ENCODE peak calls at places on chromosomes 16 and 17, in four cellular contexts. X is GM04504, P is dermis blood vessel endothelial cell, Z is NCI-H446. S is an unnamed sample.

GRCh38 chr16:65910291-65910690 is 456.2 kb upstream of the CDH5 start:
- DNase-seq in X (no peak), P (no peak), Z (no peak), S (no peak)

GRCh38 chr17:29591737-29592624 is 951 bp upstream of the ANKRD13B start:
- DNase-seq in X (no peak), P (peak), Z (peak), S (peak)

GRCh38 chr16:85166699-85167588 is 54.7 kb upstream of the CIBAR2 start:
- DNase-seq in X (no peak), P (no peak), Z (no peak), S (no peak)

GRCh38 chr16:81181013-81181720 is 57.3 kb upstream of the BCO1 start:
- DNase-seq in X (peak), P (peak), Z (no peak), S (peak)

GRCh38 chr17:27280527-27280926 is 13.4 kb upstream of the WSB1 start:
- DNase-seq in X (no peak), P (no peak), Z (no peak), S (no peak)

GRCh38 chr17:61324540-61324868 is 75.1 kb upstream of the TBX2 start:
- DNase-seq in X (no peak), P (peak), Z (no peak), S (no peak)

GRCh38 chr17:39626171-39626670 is 531 bp upstream of the PPP1R1B start:
- DNase-seq in X (no peak), P (no peak), Z (no peak), S (no peak)

GRCh38 chr17:42766124-42766523 is 5.1 kb downstream of the RAMP2 start:
- DNase-seq in X (no peak), P (no peak), Z (no peak), S (no peak)

GRCh38 chr17:74430706-74431567 is 951 bp upstream of the GPRC5C start:
- DNase-seq in X (no peak), P (no peak), Z (peak), S (peak)

GRCh38 chr16:35795361-35796029 is 2336.1 kb downstream of the TP53TG3F start:
- DNase-seq in X (no peak), P (no peak), Z (peak), S (no peak)

GRCh38 chr17:46092996-46093395 is 93.9 kb downstream of the STH start:
- DNase-seq in X (no peak), P (no peak), Z (no peak), S (no peak)

GRCh38 chr16:58426960-58427359 is 34.7 kb downstream of the GINS3 start:
- DNase-seq in X (no peak), P (no peak), Z (peak), S (no peak)

GRCh38 chr16:85566502-85567100 is 46.5 kb upstream of the GSE1 start:
- DNase-seq in X (no peak), P (no peak), Z (no peak), S (no peak)

GRCh38 chr17:79678091-79678731 is 52.5 kb upstream of the ENPP7 start:
- DNase-seq in X (no peak), P (no peak), Z (peak), S (no peak)

GRCh38 chr17:27990100-27990499 is 52.4 kb upstream of the NLK start:
- DNase-seq in X (no peak), P (no peak), Z (no peak), S (no peak)

GRCh38 chr16:88194397-88195020 is 188.2 kb upstream of the ZNF469 start:
- DNase-seq in X (no peak), P (no peak), Z (no peak), S (peak)

GRCh38 chr17:33142703-33143299 is 150.3 kb downstream of the ASIC2 start:
- DNase-seq in X (no peak), P (peak), Z (no peak), S (no peak)

GRCh38 chr16:27080870-27081269 is 14.1 kb downstream of the C16orf82 start:
- DNase-seq in X (peak), P (peak), Z (no peak), S (no peak)

GRCh38 chr17:40373324-40373723 is 8.8 kb upstream of the GJD3 start:
- DNase-seq in X (no peak), P (no peak), Z (no peak), S (no peak)

GRCh38 chr16:4345439-4346204 is 5.5 kb downstream of the PAM16 start:
- DNase-seq in X (no peak), P (no peak), Z (no peak), S (no peak)

GRCh38 chr16:82152641-82153094 is 17.4 kb downstream of the MPHOSPH6 start:
- DNase-seq in X (peak), P (no peak), Z (no peak), S (peak)

GRCh38 chr16:12120331-12120981 is 143.9 kb downstream of the SNX29 start:
- DNase-seq in X (no peak), P (peak), Z (no peak), S (no peak)

GRCh38 chr16:11395008-11395948 is 50.0 kb downstream of the RMI2 start:
- DNase-seq in X (no peak), P (no peak), Z (no peak), S (no peak)

GRCh38 chr17:79799174-79799537 is 2.3 kb upstream of the CBX8 start:
- DNase-seq in X (no peak), P (no peak), Z (no peak), S (no peak)

GRCh38 chr16:51161440-51162195 is 10.5 kb upstream of the SALL1 start:
- DNase-seq in X (no peak), P (no peak), Z (no peak), S (no peak)

GRCh38 chr16:88882358-88883030 is 16.0 kb upstream of the PABPN1L start:
- DNase-seq in X (no peak), P (no peak), Z (no peak), S (peak)

GRCh38 chr16:87278191-87279093 is 38.8 kb downstream of the C16orf95 start:
- DNase-seq in X (peak), P (peak), Z (peak), S (peak)

GRCh38 chr17:39674702-39675389 is 6.6 kb downstream of the PNMT start:
- DNase-seq in X (no peak), P (no peak), Z (no peak), S (peak)

GRCh38 chr16:70157105-70157476 is 16.5 kb upstream of the CLEC18C start:
- DNase-seq in X (no peak), P (no peak), Z (no peak), S (peak)

GRCh38 chr17:49762148-49762941 is 1.6 kb downstream of the FAM117A start:
- DNase-seq in X (no peak), P (no peak), Z (no peak), S (no peak)

GRCh38 chr17:81651692-81652091 is 4.7 kb downstream of the PDE6G start:
- DNase-seq in X (peak), P (no peak), Z (peak), S (no peak)

GRCh38 chr17:72438783-72439182 is 318.0 kb downstream of the SOX9 start:
- DNase-seq in X (no peak), P (no peak), Z (no peak), S (no peak)

GRCh38 chr17:45235071-45236001 is 13.7 kb downstream of the FMNL1 start:
- DNase-seq in X (no peak), P (peak), Z (peak), S (no peak)

S was measured in left colon.